ENCODE peak calls at places on chromosomes 4 and X, in nine cellular contexts. V, J, G, B, K, E, N, P and H are unnamed samples.

GRCh38 chr4:167883271-167883670 is 209.1 kb upstream of the ANXA10 start:
- DNase-seq in E (no peak), V (no peak), K (no peak), N (no peak), B (no peak), P (no peak), G (no peak), J (no peak), H (no peak)

GRCh38 chrX:135295238-135295943 is 13.9 kb upstream of the ETDC start:
- DNase-seq in K (no peak), V (peak), B (peak), N (peak), E (peak), J (peak), G (peak), P (no peak), H (peak)

GRCh38 chr4:123559955-123560669 is 163.5 kb downstream of the SPRY1 start:
- DNase-seq in P (no peak), B (peak), V (no peak), E (no peak), K (no peak), N (no peak), J (no peak), G (no peak), H (peak)

GRCh38 chrX:134948333-134949241 is 42.2 kb upstream of the SMIM10 start:
- DNase-seq in J (no peak), G (no peak), B (peak), V (no peak), N (no peak), E (no peak), K (no peak), P (no peak), H (no peak)

GRCh38 chr4:182536221-182536620 is 293.0 kb downstream of the TENM3 start:
- DNase-seq in V (no peak), G (no peak), N (no peak), B (no peak), P (no peak), K (no peak), E (no peak), J (no peak), H (no peak)

GRCh38 chr4:37516057-37516775 is 170.0 kb downstream of the RELL1 start:
- DNase-seq in E (no peak), G (no peak), N (no peak), K (no peak), V (no peak), P (no peak), J (no peak), B (no peak), H (no peak)

GRCh38 chr4:15233626-15234025 is 194.2 kb upstream of the C1QTNF7 start:
- DNase-seq in K (no peak), B (no peak), G (no peak), P (no peak), J (no peak), N (no peak), V (peak), E (no peak), H (no peak)

GRCh38 chr4:84585276-84585675 is 2.3 kb downstream of the CDS1 start:
- DNase-seq in K (no peak), B (no peak), V (no peak), G (no peak), E (no peak), N (no peak), J (no peak), P (no peak), H (no peak)

GRCh38 chrX:30196322-30196721 is 19.0 kb upstream of the MAGEB2 start:
- DNase-seq in P (no peak), G (no peak), N (no peak), J (no peak), E (peak), V (no peak), K (no peak), B (peak), H (no peak)

GRCh38 chr4:113116414-113117345 is 67.2 kb downstream of the ANK2 start:
- DNase-seq in N (no peak), G (no peak), V (no peak), B (peak), J (no peak), E (no peak), K (no peak), P (no peak), H (no peak)

GRCh38 chr4:64617813-64618212 is 208.6 kb upstream of the TECRL start:
- DNase-seq in E (no peak), B (no peak), N (peak), V (no peak), K (no peak), G (no peak), J (no peak), P (no peak), H (no peak)

GRCh38 chrX:80174925-80175574 is 160.5 kb downstream of the TBX22 start:
- DNase-seq in N (no peak), G (no peak), K (no peak), J (no peak), B (peak), E (no peak), P (no peak), V (no peak), H (no peak)

GRCh38 chr4:138910914-138911336 is 104.7 kb upstream of the NOCT start:
- DNase-seq in N (peak), K (peak), J (no peak), P (no peak), V (no peak), G (no peak), E (peak), B (peak), H (peak)

GRCh38 chr4:147198411-147199051 is 252.9 kb upstream of the TTC29 start:
- DNase-seq in J (no peak), N (no peak), E (no peak), B (peak), G (no peak), K (no peak), P (no peak), V (no peak), H (no peak)

GRCh38 chrX:70353524-70353923 is 63.6 kb downstream of the KIF4A start:
- DNase-seq in B (no peak), P (no peak), G (no peak), N (no peak), K (no peak), V (no peak), E (no peak), J (no peak), H (no peak)

GRCh38 chrX:30060718-30061117 is 154.6 kb upstream of the MAGEB2 start:
- DNase-seq in P (no peak), J (no peak), B (peak), N (no peak), K (no peak), V (no peak), E (peak), G (no peak), H (no peak)

GRCh38 chrX:7139202-7140081 is 8.1 kb upstream of the STS start:
- DNase-seq in G (no peak), P (no peak), B (peak), K (no peak), V (no peak), E (no peak), N (no peak), J (no peak), H (peak)

GRCh38 chr4:147633113-147633512 is 15.9 kb downstream of the TMEM184C start:
- DNase-seq in V (no peak), P (no peak), B (no peak), E (no peak), N (no peak), K (no peak), J (no peak), G (no peak), H (no peak)

GRCh38 chr4:3530663-3531254 is 1.5 kb downstream of the LRPAP1 start:
- DNase-seq in E (no peak), J (no peak), V (no peak), K (no peak), N (no peak), G (no peak), P (peak), B (no peak), H (no peak)

GRCh38 chr4:114561590-114561989 is 37.0 kb upstream of the UGT8 start:
- DNase-seq in V (no peak), P (no peak), J (no peak), G (no peak), B (no peak), K (no peak), E (no peak), N (no peak), H (no peak)

GRCh38 chrX:139203681-139204575 is 326.6 kb upstream of the F9 start:
- DNase-seq in V (no peak), J (no peak), G (no peak), P (no peak), N (no peak), E (peak), K (no peak), B (no peak), H (no peak)
- H3K4me3 ChIP-seq in V (no peak), J (no peak), G (peak), P (peak), N (peak), E (peak), K (peak), B (peak), H (peak)

GRCh38 chrX:139801397-139801813 is 93.4 kb upstream of the MCF2 start:
- DNase-seq in P (no peak), N (no peak), E (no peak), K (no peak), V (no peak), B (no peak), G (no peak), J (no peak), H (no peak)
- H3K4me3 ChIP-seq in P (no peak), N (no peak), E (no peak), K (no peak), V (no peak), B (no peak), G (no peak), J (no peak), H (no peak)

GRCh38 chrX:54134269-54134668 is 48.8 kb downstream of the FAM120C start:
- DNase-seq in K (no peak), B (no peak), E (no peak), J (no peak), N (no peak), P (no peak), V (no peak), G (no peak), H (no peak)
- H3K4me3 ChIP-seq in K (no peak), B (no peak), E (no peak), J (no peak), N (no peak), P (no peak), V (no peak), G (no peak), H (no peak)

GRCh38 chrX:39941332-39941920 is 156.3 kb downstream of the BCOR start:
- DNase-seq in V (no peak), N (peak), E (peak), P (no peak), K (no peak), B (no peak), J (no peak), G (no peak), H (no peak)

GRCh38 chrX:39935414-39936064 is 162.2 kb downstream of the BCOR start:
- DNase-seq in J (no peak), P (no peak), B (no peak), V (no peak), K (no peak), G (no peak), N (no peak), E (no peak), H (no peak)

GRCh38 chrX:39939678-39940077 is 158.1 kb downstream of the BCOR start:
- DNase-seq in P (no peak), E (no peak), V (no peak), N (no peak), B (no peak), G (no peak), K (no peak), J (no peak), H (no peak)

GRCh38 chrX:39938466-39938865 is 159.3 kb downstream of the BCOR start:
- DNase-seq in V (no peak), J (no peak), K (no peak), B (no peak), N (no peak), P (no peak), E (no peak), G (no peak), H (no peak)

GRCh38 chrX:39936886-39937770 is 160.6 kb downstream of the BCOR start:
- DNase-seq in N (no peak), J (no peak), B (no peak), P (no peak), G (no peak), K (no peak), E (no peak), V (no peak), H (no peak)
- H3K4me3 ChIP-seq in N (no peak), J (peak), B (no peak), P (no peak), G (no peak), K (no peak), E (no peak), V (peak), H (no peak)

GRCh38 chr4:77438549-77438948 is 167.1 kb upstream of the CXCL13 start:
- DNase-seq in E (no peak), J (no peak), K (no peak), P (no peak), V (no peak), B (no peak), N (no peak), G (no peak), H (no peak)
- H3K4me3 ChIP-seq in E (no peak), J (no peak), K (no peak), P (no peak), V (no peak), B (no peak), N (no peak), G (no peak), H (no peak)

GRCh38 chrX:73851014-73852009 is 288.3 kb downstream of the CHIC1 start:
- DNase-seq in B (no peak), P (peak), E (peak), N (peak), K (peak), V (no peak), J (no peak), G (peak), H (no peak)

GRCh38 chrX:73847991-73848390 is 285.0 kb downstream of the CHIC1 start:
- DNase-seq in G (no peak), J (no peak), B (no peak), E (no peak), V (no peak), K (no peak), N (no peak), P (no peak), H (no peak)

GRCh38 chrX:73849054-73849453 is 286.1 kb downstream of the CHIC1 start:
- DNase-seq in E (no peak), K (no peak), V (no peak), N (no peak), G (no peak), B (no peak), J (no peak), P (no peak), H (no peak)

GRCh38 chrX:73852022-73852421 is 289.0 kb downstream of the CHIC1 start:
- DNase-seq in N (no peak), P (no peak), G (no peak), B (no peak), E (no peak), K (no peak), J (no peak), V (no peak), H (no peak)

DNA sequence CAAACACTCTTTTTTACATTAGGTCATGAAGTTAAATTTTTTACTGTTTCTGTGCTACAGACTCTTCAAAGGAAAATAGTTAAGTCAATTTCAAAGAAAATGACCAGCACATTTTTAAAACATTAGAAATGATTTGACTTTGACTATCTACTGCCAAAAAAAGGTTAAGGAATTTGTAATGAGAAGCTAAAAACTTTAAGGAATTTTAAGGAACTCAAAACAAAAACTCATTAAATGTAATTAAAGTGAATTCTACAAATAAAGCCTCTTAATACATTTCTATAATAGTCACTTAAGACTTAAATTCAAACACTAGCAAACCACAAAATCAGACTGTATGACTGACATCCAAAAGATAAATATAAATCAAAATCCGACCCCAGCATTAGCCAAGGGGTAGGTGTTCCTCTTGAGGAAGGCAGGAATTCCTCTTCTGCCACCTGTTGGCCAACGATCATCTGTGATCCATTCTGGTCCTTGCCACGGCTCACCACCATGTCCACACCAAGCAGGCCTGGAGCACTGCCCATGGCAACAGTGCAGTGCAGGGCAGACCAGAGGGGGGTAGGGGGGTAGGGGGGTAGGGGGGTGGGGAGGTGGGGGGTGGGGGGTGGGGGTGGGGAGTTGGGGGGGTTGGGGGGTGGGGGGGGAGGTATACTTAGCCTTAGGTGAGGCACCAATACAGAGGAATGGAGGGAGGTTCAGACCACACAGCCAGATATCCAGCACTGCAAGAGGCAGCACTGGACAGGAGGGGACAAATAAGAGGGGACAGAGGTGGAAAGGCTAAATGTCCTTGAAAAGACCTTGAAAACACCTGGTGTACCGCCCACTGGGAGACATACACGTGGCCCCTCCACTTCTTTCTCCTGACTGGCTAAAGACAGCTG is 287.4 kb downstream of the CHIC1 start:
- DNase-seq in G (peak), N (peak), J (no peak), K (no peak), B (peak), E (peak), V (no peak), P (peak), H (no peak)
- H3K4me3 ChIP-seq in G (peak), N (peak), J (no peak), K (peak), B (no peak), E (peak), V (no peak), P (no peak), H (no peak)